ENCODE peak calls at places on chromosomes 11 and 22, in six cellular contexts. W is tibial artery; L is activated T-helper 1 cell treated with anti-CD3 and anti-CD28 coated beads, Interleukin-2, amount 50 U/mL, for 16 hours; P is posterior cingulate gyrus; S is hippocampal formation; T is fibroblast of mammary gland. R is an unnamed sample.

GRCh38 chr22:42805998-42806481 is 51.0 kb downstream of the ARFGAP3 start:
- DNase-seq in W (no peak), L (no peak), P (no peak), S (no peak), T (no peak), R (no peak)

GRCh38 chr11:118975771-118976709 is 4.5 kb downstream of the FOXR1 start:
- DNase-seq in W (no peak), L (no peak), P (no peak), S (no peak), T (peak; percentile 86), R (no peak)

GRCh38 chr11:8081591-8082021 is 595 bp downstream of the TUB start:
- DNase-seq in W (no peak), L (no peak), P (no peak), S (no peak), T (no peak), R (no peak)

GRCh38 chr11:2917842-2918490 is 11.3 kb downstream of the PHLDA2 start:
- DNase-seq in W (no peak), L (no peak), P (no peak), S (no peak), T (no peak), R (no peak)

GRCh38 chr11:111269146-111269868 is 23.8 kb downstream of the POU2AF2 start:
- DNase-seq in W (no peak), L (no peak), P (no peak), S (no peak), T (no peak), R (no peak)

GRCh38 chr11:93005239-93005638 is 35.8 kb downstream of the MTNR1B start:
- DNase-seq in W (no peak), L (no peak), P (no peak), S (no peak), T (peak; percentile 49), R (no peak)

GRCh38 chr11:73784734-73785133 is 2.9 kb upstream of the MRPL48 start:
- DNase-seq in W (no peak), L (no peak), P (no peak), S (no peak), T (no peak), R (no peak)

GRCh38 chr11:117849781-117850414 is 25.4 kb upstream of the FXYD2 start:
- DNase-seq in W (no peak), L (no peak), P (peak; percentile 4), S (no peak), T (no peak), R (no peak)

GRCh38 chr11:11524436-11525038 is 97.3 kb downstream of the GALNT18 start:
- DNase-seq in W (no peak), L (no peak), P (no peak), S (no peak), T (no peak), R (no peak)

GRCh38 chr11:27861706-27862430 is 161.6 kb upstream of the BDNF start:
- DNase-seq in W (no peak), L (no peak), P (no peak), S (no peak), T (peak; percentile 93), R (no peak)

GRCh38 chr11:10556590-10556989 is 11.9 kb downstream of the LYVE1 start:
- DNase-seq in W (no peak), L (no peak), P (no peak), S (no peak), T (no peak), R (no peak)

GRCh38 chr11:23151819-23152218 is 291.5 kb upstream of the CCDC179 start:
- DNase-seq in W (no peak), L (no peak), P (no peak), S (no peak), T (no peak), R (no peak)

GRCh38 chr11:78414321-78415051 is 3.1 kb downstream of the GAB2 start:
- DNase-seq in W (no peak), L (no peak), P (no peak), S (no peak), T (peak; percentile 49), R (no peak)

GRCh38 chr11:119742263-119742861 is 13.4 kb upstream of the NECTIN1 start:
- DNase-seq in W (no peak), L (no peak), P (no peak), S (no peak), T (no peak), R (no peak)

GRCh38 chr11:119697882-119698281 is 31.1 kb downstream of the NECTIN1 start:
- DNase-seq in W (no peak), L (no peak), P (no peak), S (no peak), T (no peak), R (no peak)

GRCh38 chr11:70007796-70008195 is 70.3 kb upstream of the ANO1 start:
- DNase-seq in W (no peak), L (no peak), P (no peak), S (no peak), T (no peak), R (no peak)

GRCh38 chr11:88779551-88779950 is 286.2 kb downstream of the GRM5 start:
- DNase-seq in W (no peak), L (no peak), P (no peak), S (no peak), T (peak; percentile 98), R (peak; percentile 13)

GRCh38 chr11:66112640-66113098 is 42.6 kb downstream of the PACS1 start:
- DNase-seq in W (no peak), L (no peak), P (no peak), S (no peak), T (peak; percentile 87), R (no peak)

GRCh38 chr11:71206186-71206585 is 46.2 kb downstream of the SHANK2 start:
- DNase-seq in W (no peak), L (no peak), P (no peak), S (no peak), T (peak; percentile 38), R (no peak)

GRCh38 chr11:10936999-10937398 is 79.1 kb upstream of the ZBED5 start:
- DNase-seq in W (no peak), L (no peak), P (no peak), S (no peak), T (no peak), R (no peak)

GRCh38 chr11:123197711-123198110 is 2.7 kb upstream of the CLMP start:
- DNase-seq in W (no peak), L (no peak), P (no peak), S (no peak), T (peak; percentile 98), R (no peak)

GRCh38 chr11:100676901-100677300 is 10.2 kb upstream of the ARHGAP42 start:
- DNase-seq in W (no peak), L (no peak), P (no peak), S (no peak), T (no peak), R (no peak)

GRCh38 chr11:64859542-64860414 is 15.3 kb upstream of the CDC42BPG start:
- DNase-seq in W (no peak), L (no peak), P (no peak), S (no peak), T (no peak), R (no peak)

GRCh38 chr11:71581826-71582225 is 849 bp downstream of the KRTAP5-11 start:
- DNase-seq in W (no peak), L (no peak), P (no peak), S (no peak), T (no peak), R (no peak)

GRCh38 chr11:107468596-107468995 is 11.0 kb upstream of the CWF19L2 start:
- DNase-seq in W (no peak), L (no peak), P (no peak), S (no peak), T (peak; percentile 80), R (no peak)

GRCh38 chr11:1410366-1411291 is 20.9 kb downstream of the BRSK2 start:
- DNase-seq in W (no peak), L (no peak), P (no peak), S (no peak), T (no peak), R (no peak)

GRCh38 chr11:24592342-24592741 is 95.5 kb downstream of the LUZP2 start:
- DNase-seq in W (no peak), L (no peak), P (no peak), S (no peak), T (no peak), R (no peak)

GRCh38 chr11:121661796-121662508 is 209.2 kb upstream of the SORL1-AS1 start:
- DNase-seq in W (no peak), L (no peak), P (no peak), S (no peak), T (peak; percentile 94), R (no peak)

GRCh38 chr22:18966748-18967147 is 30.7 kb upstream of the PRODH start:
- DNase-seq in W (peak; percentile 51), L (no peak), P (no peak), S (no peak), T (no peak), R (no peak)

GRCh38 chr11:42770444-42771065 is 541.2 kb upstream of the API5 start:
- DNase-seq in W (no peak), L (no peak), P (peak; percentile 52), S (no peak), T (peak; percentile 25), R (peak; percentile 67)

GRCh38 chr22:50531546-50532352 is 1.9 kb upstream of the TYMP start:
- DNase-seq in W (peak; percentile 83), L (peak; percentile 66), P (no peak), S (no peak), T (peak; percentile 52), R (no peak)

GRCh38 chr22:47030881-47031627 is 268.6 kb downstream of the TBC1D22A start:
- DNase-seq in W (peak; percentile 64), L (no peak), P (no peak), S (no peak), T (peak; percentile 55), R (no peak)

GRCh38 chr11:67501854-67502253 is 3.3 kb downstream of the PITPNM1 start:
- DNase-seq in W (no peak), L (no peak), P (no peak), S (no peak), T (no peak), R (no peak)

R was measured in head of caudate nucleus.